ENCODE peak calls at places on chromosome 5, in seven cellular contexts. A, W, Q, C, X, U and P are unnamed samples.

GRCh38 chr5:113050606-113051391 is 74.2 kb downstream of the DCP2 start:
- DNase-seq in A (no peak), W (no peak), Q (no peak), C (no peak), X (no peak), U (no peak), P (no peak)

GRCh38 chr5:119926301-119926700 is 296.9 kb downstream of the FAM170A start:
- DNase-seq in A (no peak), W (no peak), Q (no peak), C (no peak), X (no peak), U (no peak), P (no peak)

GRCh38 chr5:17305964-17306725 is 88.7 kb downstream of the BASP1 start:
- DNase-seq in A (peak; percentile 61), W (no peak), Q (peak; percentile 50), C (no peak), X (no peak), U (peak; percentile 64), P (no peak)

GRCh38 chr5:4087110-4087509 is 491.5 kb downstream of the IRX1 start:
- DNase-seq in A (no peak), W (no peak), Q (no peak), C (no peak), X (no peak), U (no peak), P (peak; percentile 47)

GRCh38 chr5:148808864-148809642 is 17.4 kb upstream of the ADRB2 start:
- DNase-seq in A (no peak), W (no peak), Q (no peak), C (no peak), X (peak; percentile 29), U (no peak), P (no peak)

GRCh38 chr5:18465833-18466681 is 831.8 kb downstream of the TAF11L14 start:
- DNase-seq in A (peak; percentile 43), W (no peak), Q (peak; percentile 64), C (no peak), X (no peak), U (peak; percentile 88), P (no peak)

GRCh38 chr5:10441992-10442435 is 335 bp downstream of the ROPN1L start:
- DNase-seq in A (no peak), W (no peak), Q (no peak), C (no peak), X (peak; percentile 31), U (peak; percentile 85), P (no peak)

GRCh38 chr5:111743521-111743920 is 13.5 kb downstream of the NREP start:
- DNase-seq in A (no peak), W (no peak), Q (no peak), C (no peak), X (no peak), U (no peak), P (no peak)

GRCh38 chr5:26482817-26483375 is 555.5 kb downstream of the CDH9 start:
- DNase-seq in A (no peak), W (peak; percentile 4), Q (peak; percentile 37), C (no peak), X (no peak), U (peak; percentile 89), P (no peak)

GRCh38 chr5:178136990-178137389 is 6.2 kb downstream of the RMND5B start:
- DNase-seq in A (no peak), W (no peak), Q (no peak), C (no peak), X (no peak), U (no peak), P (no peak)

GRCh38 chr5:146622391-146622790 is 106.4 kb upstream of the GPR151 start:
- DNase-seq in A (no peak), W (no peak), Q (no peak), C (no peak), X (no peak), U (no peak), P (no peak)

GRCh38 chr5:137741718-137742117 is 5.8 kb upstream of the KLHL3 start:
- DNase-seq in A (no peak), W (no peak), Q (no peak), C (no peak), X (no peak), U (no peak), P (no peak)

GRCh38 chr5:132070460-132071337 is 2.9 kb upstream of the CSF2 start:
- DNase-seq in A (no peak), W (no peak), Q (no peak), C (no peak), X (no peak), U (no peak), P (no peak)

GRCh38 chr5:1012316-1012841 is 3.8 kb downstream of the NKD2 start:
- DNase-seq in A (no peak), W (no peak), Q (no peak), C (peak; percentile 6), X (no peak), U (no peak), P (no peak)

GRCh38 chr5:170057311-170057710 is 48.4 kb upstream of the FOXI1 start:
- DNase-seq in A (no peak), W (no peak), Q (peak; percentile 59), C (no peak), X (no peak), U (peak; percentile 23), P (no peak)

GRCh38 chr5:177405805-177406204 is 3.6 kb downstream of the F12 start:
- DNase-seq in A (no peak), W (no peak), Q (no peak), C (no peak), X (no peak), U (no peak), P (no peak)

GRCh38 chr5:138372225-138372624 is 19.7 kb downstream of the KDM3B start:
- DNase-seq in A (no peak), W (no peak), Q (no peak), C (no peak), X (no peak), U (no peak), P (no peak)

GRCh38 chr5:134143431-134143830 is 28.9 kb downstream of the TCF7 start:
- DNase-seq in A (no peak), W (no peak), Q (no peak), C (no peak), X (no peak), U (no peak), P (no peak)

GRCh38 chr5:43336159-43336558 is 22.9 kb upstream of the HMGCS1 start:
- DNase-seq in A (no peak), W (peak; percentile 80), Q (no peak), C (no peak), X (no peak), U (no peak), P (no peak)

GRCh38 chr5:14028188-14028587 is 83.7 kb upstream of the DNAH5 start:
- DNase-seq in A (no peak), W (no peak), Q (no peak), C (no peak), X (no peak), U (no peak), P (no peak)

GRCh38 chr5:132053483-132053882 is 7.0 kb upstream of the IL3 start:
- DNase-seq in A (no peak), W (no peak), Q (no peak), C (no peak), X (no peak), U (peak; percentile 32), P (no peak)

GRCh38 chr5:142320851-142321560 is 3.8 kb downstream of the SPRY4 start:
- DNase-seq in A (no peak), W (no peak), Q (no peak), C (no peak), X (no peak), U (no peak), P (no peak)

GRCh38 chr5:123156577-123157296 is 67.7 kb downstream of the PRDM6 start:
- DNase-seq in A (no peak), W (no peak), Q (no peak), C (no peak), X (no peak), U (no peak), P (no peak)

GRCh38 chr5:125083932-125084331 is 337.5 kb upstream of the ZNF608 start:
- DNase-seq in A (no peak), W (no peak), Q (no peak), C (no peak), X (no peak), U (no peak), P (no peak)

DNA sequence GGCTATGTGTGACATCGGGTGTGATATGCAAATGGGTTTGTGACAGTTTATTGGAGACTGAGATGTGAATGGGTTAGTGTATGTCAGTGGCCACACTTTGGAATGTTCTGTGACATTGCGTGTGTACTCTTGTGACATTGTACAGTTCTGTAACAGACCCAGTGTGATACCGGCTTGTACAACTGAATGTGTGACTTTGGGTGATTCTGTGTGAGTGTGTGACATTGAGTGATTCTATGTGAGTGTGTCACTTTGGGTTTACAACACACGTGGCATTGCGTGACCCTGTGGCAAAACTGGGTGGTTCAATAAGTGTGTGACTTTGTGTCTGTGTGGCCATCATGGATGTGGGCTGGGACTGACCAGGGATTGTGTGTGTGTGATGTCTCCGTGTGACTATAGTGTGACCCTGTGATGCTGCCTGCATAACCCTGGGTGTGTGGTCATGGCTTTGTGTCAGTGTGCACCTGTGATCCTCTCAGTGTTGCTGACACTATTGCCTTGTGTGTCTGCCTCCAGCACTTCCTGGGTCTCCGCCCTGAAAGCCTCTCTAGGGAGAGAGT is 38.3 kb downstream of the CXXC5 start:
- DNase-seq in A (no peak), W (no peak), Q (no peak), C (peak; percentile 53), X (no peak), U (no peak), P (no peak)
- H3K4me1 ChIP-seq in A (peaks cover 62% of the 10 kb centered on the region), W (peaks cover 19% of the 10 kb centered on the region), Q (peaks cover 11% of the 10 kb centered on the region), C (peaks cover 63% of the 10 kb centered on the region), X (peaks cover 15% of the 10 kb centered on the region), U (peaks cover 20% of the 10 kb centered on the region), P (peaks cover 69% of the 10 kb centered on the region)

GRCh38 chr5:160472482-160472881 is 50.8 kb downstream of the PTTG1 start:
- DNase-seq in A (no peak), W (no peak), Q (no peak), C (no peak), X (no peak), U (no peak), P (no peak)
- H3K4me3 ChIP-seq in A (no peak overlapping the region), W (no peak overlapping the region), Q (no peak overlapping the region), C (no peak overlapping the region), X (no peak overlapping the region), U (no peak overlapping the region), P (no peak overlapping the region)

DNA sequence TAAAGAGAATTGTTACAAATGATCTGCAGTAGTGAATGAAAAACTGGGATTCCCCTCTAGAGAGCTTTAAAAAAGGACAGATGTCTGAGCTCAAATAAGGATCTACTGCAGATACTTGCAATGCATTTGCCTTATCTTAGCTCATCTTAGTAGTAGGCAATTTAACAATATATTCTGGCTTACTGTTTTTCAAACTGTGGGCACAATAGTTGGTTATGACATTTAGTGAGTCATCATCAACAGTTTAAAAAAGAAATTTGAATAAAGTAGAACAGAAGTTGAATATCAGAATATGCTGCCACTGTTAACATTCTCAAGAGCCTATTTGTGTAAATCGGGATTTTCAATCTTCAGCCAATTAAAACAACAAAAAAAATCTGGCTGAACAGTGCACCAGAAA is 6.7 kb upstream of the CAST start:
- DNase-seq in A (no peak), W (no peak), Q (no peak), C (no peak), X (no peak), U (no peak), P (no peak)
- H3K4me1 ChIP-seq in A (peaks cover under 1% of the 10 kb centered on the region), W (peaks cover 21% of the 10 kb centered on the region), Q (no peaks in the 10 kb centered on the region), C (no peaks in the 10 kb centered on the region), X (peaks cover 12% of the 10 kb centered on the region), U (no peaks in the 10 kb centered on the region), P (peaks cover 1% of the 10 kb centered on the region)

DNA sequence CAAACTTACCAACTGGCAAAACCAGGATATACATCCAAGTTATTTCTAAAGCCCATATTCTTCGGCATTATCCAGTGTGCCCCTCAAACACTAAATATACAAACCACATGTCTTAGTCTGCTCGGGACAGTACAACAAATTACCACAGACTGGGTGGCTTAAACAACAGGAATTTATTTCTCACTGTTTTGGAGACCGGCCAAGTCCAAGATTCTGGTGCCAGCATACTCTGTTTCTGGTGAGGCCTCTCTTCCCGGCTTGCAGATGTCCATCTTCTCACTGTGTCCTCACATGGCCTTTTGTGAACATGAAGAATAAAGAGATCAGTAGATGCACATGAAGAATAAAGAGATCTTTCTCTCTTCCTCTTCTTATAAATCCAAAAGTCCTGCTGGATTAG is 12.9 kb upstream of the SLCO6A1 start:
- DNase-seq in A (no peak), W (no peak), Q (no peak), C (peak; percentile 30), X (no peak), U (no peak), P (no peak)
- H3K4me3 ChIP-seq in A (no peak overlapping the region), W (no peak overlapping the region), Q (no peak overlapping the region), C (no peak overlapping the region), X (no peak overlapping the region), U (no peak overlapping the region), P (no peak overlapping the region)